ENCODE peak calls at places on chromosomes 11 and 22, in six cellular contexts. L is thoracic aorta, D is Peyer's patch, J is HFF-Myc, S is ovary, R is cardiac fibroblast. N is an unnamed sample.

GRCh38 chr11:45252134-45252856 is 33.8 kb downstream of the SYT13 start:
- DNase-seq in L (no peak), D (peak; percentile 28), J (no peak), S (no peak), R (peak; percentile 67), N (no peak)

GRCh38 chr11:5941951-5942350 is at the start of gene OR56A3:
- DNase-seq in L (no peak), D (no peak), J (no peak), S (no peak), R (no peak), N (no peak)

GRCh38 chr22:20507253-20508066 is at the start of gene MED15:
- DNase-seq in L (peak; percentile 72), D (peak; percentile 92), J (peak; percentile 72), S (peak; percentile 89), R (peak; percentile 91), N (no peak)

GRCh38 chr11:121539000-121539399 is 86.2 kb upstream of the SORL1-AS1 start:
- DNase-seq in L (no peak), D (no peak), J (no peak), S (no peak), R (no peak), N (no peak)

GRCh38 chr11:99383628-99384300 is 363.0 kb downstream of the CNTN5 start:
- DNase-seq in L (no peak), D (no peak), J (no peak), S (no peak), R (no peak), N (no peak)

GRCh38 chr22:27718186-27719032 is 83.1 kb downstream of the MN1 start:
- DNase-seq in L (peak; percentile 31), D (no peak), J (peak; percentile 84), S (peak; percentile 65), R (peak; percentile 98), N (peak; percentile 56)

GRCh38 chr11:108871152-108871551 is 206.3 kb downstream of the DDX10 start:
- DNase-seq in L (no peak), D (no peak), J (peak; percentile 15), S (peak; percentile 32), R (peak; percentile 82), N (no peak)

GRCh38 chr22:19497245-19497644 is 17.5 kb downstream of the CDC45 start:
- DNase-seq in L (no peak), D (no peak), J (no peak), S (no peak), R (peak; percentile 93), N (no peak)

GRCh38 chr22:38238519-38239051 is 34.2 kb downstream of the TMEM184B start:
- DNase-seq in L (no peak), D (no peak), J (no peak), S (no peak), R (peak; percentile 78), N (no peak)

GRCh38 chr11:90434858-90435257 is 212.0 kb upstream of the CHORDC1 start:
- DNase-seq in L (no peak), D (no peak), J (no peak), S (no peak), R (no peak), N (peak; percentile 22)

GRCh38 chr11:57109331-57109730 is 72.4 kb upstream of the LRRC55 start:
- DNase-seq in L (no peak), D (no peak), J (no peak), S (no peak), R (no peak), N (no peak)

GRCh38 chr11:66857234-66857926 is 516 bp downstream of the LRFN4 start:
- DNase-seq in L (no peak), D (no peak), J (no peak), S (peak; percentile 48), R (no peak), N (no peak)

GRCh38 chr11:10605941-10606381 is 37.5 kb upstream of the LYVE1 start:
- DNase-seq in L (no peak), D (peak; percentile 59), J (no peak), S (peak; percentile 46), R (peak; percentile 92), N (no peak)

GRCh38 chr11:117316197-117316961 is at the start of gene BACE1:
- DNase-seq in L (peak; percentile 33), D (peak; percentile 21), J (peak; percentile 60), S (peak; percentile 85), R (peak; percentile 78), N (no peak)

GRCh38 chr22:20434773-20435172 is 2.9 kb downstream of the SCARF2 start:
- DNase-seq in L (no peak), D (no peak), J (no peak), S (no peak), R (no peak), N (no peak)

GRCh38 chr22:24807284-24807950 is 1.4 kb downstream of the SGSM1 start:
- DNase-seq in L (peak; percentile 57), D (no peak), J (no peak), S (peak; percentile 24), R (peak; percentile 17), N (no peak)

GRCh38 chr22:25898707-25899365 is 156.8 kb downstream of the MYO18B start:
- DNase-seq in L (no peak), D (no peak), J (no peak), S (no peak), R (peak; percentile 4), N (no peak)

DNA sequence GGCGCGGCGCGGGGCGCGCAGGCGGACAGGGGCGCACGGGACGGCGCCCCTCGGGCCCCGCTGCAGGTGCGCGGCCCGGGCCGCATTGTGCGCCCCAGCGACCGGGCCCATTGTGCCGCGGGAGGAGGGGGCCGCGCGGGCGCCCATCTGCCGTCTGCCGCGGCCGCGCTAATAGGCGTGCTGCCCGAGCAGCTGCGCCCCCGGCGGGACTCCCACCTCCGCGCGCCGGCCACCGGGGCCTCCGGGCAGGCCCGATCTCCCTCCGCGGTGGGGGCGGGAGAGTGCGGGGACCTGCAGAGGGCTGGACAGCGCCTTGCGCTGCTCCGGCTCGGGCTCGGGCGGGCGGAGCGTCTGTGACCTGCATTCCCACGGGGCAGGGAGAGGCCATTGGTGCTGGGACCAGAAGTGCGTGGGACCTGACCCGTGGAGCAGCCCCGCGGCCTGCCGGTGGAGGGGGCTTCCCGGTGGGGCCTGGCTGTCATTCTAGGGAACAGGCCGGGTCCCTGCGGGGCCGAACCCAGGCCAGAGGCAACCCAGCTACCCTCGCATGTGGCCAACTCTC is 950 bp downstream of the BRSK2 start:
- DNase-seq in L (no peak), D (no peak), J (no peak), S (peak; percentile 50), R (no peak), N (no peak)
- H3K4me3 ChIP-seq in L (peak overlapping the region; percentile 51), D (no peak overlapping the region), J (peak overlapping the region; percentile 9), S (no peak overlapping the region), R (no peak overlapping the region), N (peak overlapping the region; percentile 6)

DNA sequence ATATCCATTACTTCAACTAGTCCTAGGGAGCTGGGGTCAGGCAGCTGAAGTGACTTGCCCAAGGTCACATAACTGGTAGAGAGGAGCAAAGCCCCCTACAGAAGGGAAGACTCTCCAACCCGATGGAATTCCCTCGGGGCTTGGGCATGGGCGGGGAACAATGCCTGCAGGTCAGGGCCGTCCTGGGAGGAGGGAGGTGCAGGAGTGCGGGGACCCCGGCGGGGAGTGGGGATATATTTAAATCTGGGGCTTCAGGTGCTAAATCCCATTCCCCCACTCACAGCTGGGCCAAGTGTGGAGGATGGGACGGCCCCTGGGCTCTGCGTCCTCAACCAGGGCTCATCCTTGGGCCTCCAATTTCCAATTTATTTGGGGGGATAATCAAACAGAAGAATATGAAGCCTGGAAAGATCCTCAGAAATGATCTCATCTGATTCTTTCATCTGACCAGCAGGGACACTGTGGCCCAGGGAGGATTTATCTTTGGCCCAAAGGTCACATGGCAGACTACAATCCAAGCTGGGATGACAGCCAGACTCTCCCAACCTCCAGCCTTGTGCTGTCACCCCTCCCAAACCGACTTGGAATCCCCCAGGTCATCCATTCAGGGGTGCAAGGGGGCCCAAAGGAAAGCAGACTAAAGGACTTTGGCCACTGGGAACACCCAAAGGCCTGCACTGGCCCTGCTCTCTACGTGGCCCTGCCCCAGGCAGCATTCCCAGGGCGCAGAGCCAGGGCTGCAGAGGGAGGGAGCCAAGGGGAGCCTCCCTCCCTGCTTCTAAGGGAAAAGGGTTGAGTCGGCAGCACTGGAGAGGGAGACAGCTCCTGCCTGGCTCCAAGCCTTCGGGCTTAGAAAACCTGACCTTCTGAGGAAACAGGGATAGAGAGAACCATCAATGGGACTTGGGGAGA is 8.7 kb upstream of the C1QTNF6 start:
- DNase-seq in L (no peak), D (no peak), J (no peak), S (peak; percentile 92), R (peak; percentile 84), N (no peak)
- TF ChIP-seq CTCF in L (no peak), D (no peak), J (no peak), S (no peak), R (no peak), N (peak; percentile 29)

DNA sequence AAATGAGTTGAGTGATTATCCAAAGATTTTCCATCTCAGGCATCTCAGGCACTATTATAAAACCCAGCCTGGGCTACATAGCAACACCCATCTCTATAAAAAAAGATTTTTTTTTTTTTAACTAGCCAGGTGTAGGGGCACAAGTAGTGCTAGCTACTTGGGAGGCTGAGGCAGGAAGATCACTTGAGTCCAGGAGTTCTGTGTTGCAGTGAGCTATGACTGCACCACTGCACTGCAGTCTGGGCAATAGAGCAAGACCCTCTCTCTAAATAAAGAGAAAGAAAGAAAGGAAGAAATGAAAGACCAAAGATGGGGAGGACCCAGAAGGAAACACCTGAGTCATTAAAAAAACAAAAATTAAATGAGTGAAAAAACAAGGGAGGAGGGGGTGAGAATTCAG is 14.1 kb downstream of the RSF1 start:
- DNase-seq in L (no peak), D (no peak), J (no peak), S (no peak), R (no peak), N (no peak)
- H3K4me3 ChIP-seq in L (no peak overlapping the region), D (no peak overlapping the region), J (no peak overlapping the region), S (no peak overlapping the region), R (no peak overlapping the region), N (no peak overlapping the region)

DNA sequence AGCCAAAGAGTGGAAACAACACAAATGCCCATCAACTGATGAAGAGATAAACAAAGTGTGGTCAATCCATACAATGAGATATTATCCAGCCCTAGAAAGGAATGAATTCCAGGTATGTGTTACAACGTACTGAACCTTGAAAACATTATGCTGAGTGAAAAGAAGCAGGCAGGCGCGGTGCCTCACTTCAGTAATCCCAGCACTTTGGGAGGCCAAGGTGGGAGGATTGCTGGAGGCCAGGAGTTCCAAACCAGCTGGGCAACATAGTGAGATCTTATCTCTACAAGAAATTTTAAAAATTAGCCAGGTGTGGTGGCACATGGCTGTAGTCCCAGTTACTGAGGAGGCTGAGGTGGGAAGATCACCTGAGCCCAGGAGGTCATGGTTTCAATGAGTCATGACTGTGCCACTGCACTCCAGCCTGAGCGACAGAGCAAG is 24.6 kb upstream of the TESMIN start:
- DNase-seq in L (no peak), D (no peak), J (no peak), S (no peak), R (no peak), N (no peak)
- TF ChIP-seq CTCF in L (no peak), D (no peak), J (no peak), S (no peak), R (no peak), N (no peak)